ENCODE peak calls at places on chromosome 7, in seven cellular contexts. A is CD4-positive, alpha-beta T cell; Q is cardiac fibroblast; X is NCI-H774; D is naive thymus-derived CD8-positive, alpha-beta T cell; K is mammary epithelial cell; G is stimulated activated CD4-positive, alpha-beta T cell treated with anti-CD3 and anti-CD28 coated beads, Interleukin-4, amount 100 ng/mL, for 24 hours. J is an unnamed sample.

GRCh38 chr7:88758355-88759215 is 915 bp upstream of the ZNF804B start:
- DNase-seq in A (no peak), Q (no peak), X (no peak), D (no peak), K (no peak), G (no peak), J (peak)

GRCh38 chr7:131897790-131898165 is 341.4 kb upstream of the PODXL start:
- DNase-seq in A (no peak), Q (no peak), X (no peak), D (no peak), K (no peak), G (no peak), J (no peak)

GRCh38 chr7:105924950-105925349 is 38.1 kb upstream of the CDHR3 start:
- DNase-seq in A (no peak), Q (no peak), X (no peak), D (peak), K (no peak), G (peak), J (no peak)

GRCh38 chr7:155885162-155886160 is 73.2 kb upstream of the SHH start:
- DNase-seq in A (no peak), Q (peak), X (no peak), D (no peak), K (no peak), G (no peak), J (peak)

GRCh38 chr7:2758673-2759603 is 70.9 kb downstream of the AMZ1 start:
- DNase-seq in A (no peak), Q (no peak), X (no peak), D (no peak), K (no peak), G (no peak), J (no peak)

GRCh38 chr7:131196808-131197207 is 130.9 kb upstream of the MKLN1 start:
- DNase-seq in A (no peak), Q (peak), X (peak), D (no peak), K (peak), G (no peak), J (no peak)

GRCh38 chr7:197413-198335 is 5.3 kb downstream of the FAM20C start:
- DNase-seq in A (no peak), Q (no peak), X (no peak), D (no peak), K (no peak), G (no peak), J (no peak)

GRCh38 chr7:111892568-111892967 is 313.6 kb downstream of the DOCK4 start:
- DNase-seq in A (no peak), Q (peak), X (no peak), D (no peak), K (no peak), G (no peak), J (no peak)

GRCh38 chr7:121076350-121077164 is 88.0 kb downstream of the CPED1 start:
- DNase-seq in A (no peak), Q (peak), X (no peak), D (no peak), K (peak), G (no peak), J (no peak)

GRCh38 chr7:55073051-55073511 is 54.3 kb downstream of the EGFR start:
- DNase-seq in A (no peak), Q (peak), X (no peak), D (no peak), K (peak), G (no peak), J (no peak)

GRCh38 chr7:148847815-148848726 is 36.0 kb downstream of the EZH2 start:
- DNase-seq in A (no peak), Q (no peak), X (no peak), D (no peak), K (no peak), G (no peak), J (no peak)

GRCh38 chr7:226281-226882 is 34.0 kb downstream of the FAM20C start:
- DNase-seq in A (no peak), Q (peak), X (no peak), D (no peak), K (peak), G (no peak), J (no peak)

GRCh38 chr7:132500727-132501410 is 75.4 kb downstream of the PLXNA4 start:
- DNase-seq in A (no peak), Q (peak), X (no peak), D (no peak), K (no peak), G (no peak), J (peak)

GRCh38 chr7:115271332-115272235 is 349.7 kb downstream of the MDFIC start:
- DNase-seq in A (no peak), Q (peak), X (no peak), D (no peak), K (no peak), G (no peak), J (no peak)

GRCh38 chr7:154928136-154929005 is 74.6 kb downstream of the PAXIP1 start:
- DNase-seq in A (no peak), Q (peak), X (peak), D (peak), K (peak), G (peak), J (no peak)

GRCh38 chr7:47557317-47557985 is 24.5 kb downstream of the TNS3 start:
- DNase-seq in A (no peak), Q (peak), X (no peak), D (no peak), K (no peak), G (no peak), J (no peak)

GRCh38 chr7:123692471-123692877 is 36.8 kb downstream of the LMOD2 start:
- DNase-seq in A (no peak), Q (no peak), X (no peak), D (no peak), K (no peak), G (no peak), J (no peak)

GRCh38 chr7:31776616-31777015 is 89.6 kb downstream of the PPP1R17 start:
- DNase-seq in A (no peak), Q (peak), X (no peak), D (no peak), K (peak), G (no peak), J (no peak)